ENCODE peak calls at places on chromosome 10, in four cellular contexts. U, L, G and W are unnamed samples.

GRCh38 chr10:92068900-92069299 is 145.3 kb downstream of the BTAF1 start:
- DNase-seq in U (no peak), L (no peak), G (no peak), W (no peak)

GRCh38 chr10:107809889-107810288 is 645.4 kb upstream of the SORCS1 start:
- DNase-seq in U (peak; percentile 58), L (no peak), G (no peak), W (no peak)

GRCh38 chr10:131822694-131823245 is 78.0 kb upstream of the PPP2R2D start:
- DNase-seq in G (no peak), U (no peak), L (no peak), W (no peak)

GRCh38 chr10:86139066-86139657 is 227.4 kb downstream of the GRID1 start:
- DNase-seq in U (peak; percentile 17), L (peak; percentile 71), G (no peak), W (no peak)

GRCh38 chr10:28678687-28679457 is 1.6 kb downstream of the BAMBI start:
- DNase-seq in G (no peak), L (peak; percentile 29), U (peak; percentile 25), W (no peak)

GRCh38 chr10:105597297-105597696 is 956.2 kb downstream of the SORCS3 start:
- DNase-seq in G (no peak), U (no peak), L (no peak), W (no peak)

GRCh38 chr10:80372675-80373074 is 16.1 kb downstream of the DYDC2 start:
- DNase-seq in U (no peak), G (no peak), L (no peak), W (no peak)

GRCh38 chr10:32199724-32200394 is 143.6 kb upstream of the KIF5B start:
- DNase-seq in L (no peak), G (no peak), U (no peak), W (no peak)

GRCh38 chr10:79296431-79296830 is 50.8 kb upstream of the PPIF start:
- DNase-seq in L (no peak), U (no peak), G (no peak), W (no peak)

GRCh38 chr10:67608001-67608400 is 88.0 kb downstream of the CTNNA3 start:
- DNase-seq in L (no peak), U (no peak), G (no peak), W (no peak)

GRCh38 chr10:91974960-91975359 is 51.4 kb downstream of the BTAF1 start:
- DNase-seq in L (peak; percentile 46), G (peak; percentile 5), U (peak; percentile 64), W (peak; percentile 13)

GRCh38 chr10:28135258-28135657 is 136.4 kb upstream of the ODAD2 start:
- DNase-seq in L (no peak), U (peak; percentile 33), G (no peak), W (no peak)

GRCh38 chr10:103554488-103555320 is 61.2 kb downstream of the NEURL1 start:
- DNase-seq in U (peak; percentile 58), G (no peak), L (peak; percentile 56), W (peak; percentile 7)

GRCh38 chr10:125928928-125929585 is 32.7 kb downstream of the FANK1 start:
- DNase-seq in G (no peak), L (no peak), U (no peak), W (no peak)

GRCh38 chr10:121928528-121928884 is 675 bp upstream of the ATE1 start:
- DNase-seq in U (peak; percentile 26), L (peak; percentile 55), G (no peak), W (no peak)

GRCh38 chr10:75547391-75548298 is 116.2 kb downstream of the LRMDA start:
- DNase-seq in L (no peak), G (peak; percentile 33), U (peak; percentile 85), W (no peak)

GRCh38 chr10:104483582-104483981 is 129.9 kb downstream of the CFAP58 start:
- DNase-seq in L (no peak), U (no peak), G (no peak), W (no peak)

GRCh38 chr10:132364594-132364970 is 32.4 kb upstream of the PWWP2B start:
- DNase-seq in G (no peak), U (no peak), L (no peak), W (no peak)

GRCh38 chr10:45308707-45309106 is 6.7 kb downstream of the OR13A1 start:
- DNase-seq in U (peak; percentile 50), G (peak; percentile 16), L (no peak), W (no peak)

GRCh38 chr10:8033812-8034665 is 20.4 kb upstream of the GATA3 start:
- DNase-seq in G (no peak), L (no peak), U (no peak), W (no peak)

GRCh38 chr10:18308600-18308999 is 168.4 kb downstream of the CACNB2 start:
- DNase-seq in G (no peak), L (no peak), U (no peak), W (no peak)

GRCh38 chr10:45379303-45379726 is 5.3 kb downstream of the ALOX5 start:
- DNase-seq in U (no peak), L (peak; percentile 28), G (no peak), W (no peak)

GRCh38 chr10:132765435-132765834 is 20.5 kb downstream of the NKX6-2 start:
- DNase-seq in L (no peak), G (no peak), U (no peak), W (no peak)

GRCh38 chr10:132909491-132910071 is 32.8 kb downstream of the CFAP46 start:
- DNase-seq in L (no peak), U (no peak), G (no peak), W (no peak)

DNA sequence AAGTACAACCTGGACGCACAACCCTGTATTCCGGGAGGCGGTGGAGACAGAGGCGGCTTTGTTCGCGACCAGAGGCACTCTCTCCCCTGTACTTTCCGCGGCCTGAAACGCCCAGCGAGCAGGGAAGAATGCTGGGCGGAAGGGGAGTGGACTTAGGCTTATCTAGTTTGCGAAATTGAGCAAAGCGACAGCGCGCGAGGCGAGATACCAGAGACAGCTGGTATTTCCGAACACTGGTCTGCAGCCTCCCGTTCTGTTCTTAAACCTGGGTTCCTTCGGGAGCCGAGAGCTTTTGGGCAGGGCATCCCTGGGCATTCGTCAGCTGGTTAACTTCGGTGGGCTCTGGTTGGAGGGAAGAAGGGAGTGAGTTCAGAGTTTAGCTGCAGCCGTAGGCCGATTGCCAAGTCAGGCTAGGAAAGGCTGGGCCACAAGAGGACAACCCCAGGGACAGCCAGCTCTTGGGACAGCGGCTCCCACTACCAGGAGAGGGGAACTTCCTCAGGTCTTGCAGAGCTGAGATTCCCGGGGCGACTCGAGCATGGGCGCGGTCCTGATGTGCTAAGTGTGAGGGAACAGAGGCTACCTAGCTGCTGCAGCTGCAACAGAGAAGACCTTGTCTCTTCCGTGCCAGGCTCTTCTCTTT is 3.9 kb downstream of the HMX3 start:
- DNase-seq in L (peak; percentile 56), U (peak; percentile 59), G (no peak), W (no peak)
- H2AFZ ChIP-seq in L (no peak overlapping the region), U (peak overlapping the region; percentile 69), G (no peak overlapping the region), W (no peak overlapping the region)

GRCh38 chr10:61989995-61990760 is 88.7 kb downstream of the ARID5B start:
- DNase-seq in U (no peak), G (no peak), L (no peak), W (no peak)

GRCh38 chr10:61993676-61994401 is 92.3 kb downstream of the ARID5B start:
- DNase-seq in L (peak; percentile 73), G (no peak), U (no peak), W (no peak)

GRCh38 chr10:61992683-61993629 is 91.5 kb downstream of the ARID5B start:
- DNase-seq in G (peak; percentile 42), U (peak; percentile 50), L (peak; percentile 75), W (peak; percentile 44)

GRCh38 chr10:61990761-61991135 is 89.2 kb downstream of the ARID5B start:
- DNase-seq in L (no peak), G (no peak), U (no peak), W (no peak)

GRCh38 chr10:61992059-61992460 is 90.6 kb downstream of the ARID5B start:
- DNase-seq in L (no peak), G (no peak), U (no peak), W (no peak)
- H3K9ac ChIP-seq in L (no peak overlapping the region), G (no peak overlapping the region), U (no peak overlapping the region), W (peak overlapping the region; percentile 71)

DNA sequence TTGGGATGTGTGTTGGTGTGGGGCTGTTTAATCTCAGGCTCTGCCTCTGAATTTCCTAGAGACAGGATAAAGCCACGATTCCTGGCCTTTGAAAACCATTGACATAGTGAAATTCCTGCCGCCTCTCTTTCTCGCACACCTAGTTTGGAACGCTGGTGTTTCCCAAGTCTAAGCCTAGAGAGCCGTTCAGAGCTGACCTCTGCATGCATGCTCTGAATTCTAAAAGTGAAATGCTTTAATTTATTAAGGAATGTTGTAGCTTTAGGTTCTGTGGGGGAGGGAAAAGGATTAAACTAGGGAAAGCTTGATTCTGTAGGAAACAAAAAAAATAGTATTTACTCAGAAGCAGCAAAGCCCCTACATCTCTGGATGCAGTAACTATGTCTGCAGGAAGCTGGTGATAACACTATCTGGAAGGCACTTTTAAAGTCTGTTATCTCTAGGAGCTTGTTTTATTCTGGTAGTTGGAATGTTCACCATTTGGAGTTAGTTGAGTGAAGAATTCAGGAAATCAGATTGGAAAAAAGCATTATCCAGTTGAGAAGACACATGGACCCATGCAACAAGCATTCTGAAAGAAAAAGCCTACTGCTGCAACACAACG is 27.3 kb downstream of the PFKP start:
- DNase-seq in U (no peak), G (no peak), L (peak; percentile 77), W (no peak)
- H3K4me1 ChIP-seq in U (peaks cover 55% of the 10 kb centered on the region), G (peaks cover 26% of the 10 kb centered on the region), L (peaks cover 34% of the 10 kb centered on the region), W (peaks cover 72% of the 10 kb centered on the region)

GRCh38 chr10:5841965-5842364 is 28.7 kb upstream of the GDI2 start:
- DNase-seq in G (no peak), L (no peak), U (no peak), W (no peak)

GRCh38 chr10:5840314-5841307 is 27.4 kb upstream of the GDI2 start:
- DNase-seq in U (no peak), L (no peak), G (peak; percentile 59), W (no peak)

DNA sequence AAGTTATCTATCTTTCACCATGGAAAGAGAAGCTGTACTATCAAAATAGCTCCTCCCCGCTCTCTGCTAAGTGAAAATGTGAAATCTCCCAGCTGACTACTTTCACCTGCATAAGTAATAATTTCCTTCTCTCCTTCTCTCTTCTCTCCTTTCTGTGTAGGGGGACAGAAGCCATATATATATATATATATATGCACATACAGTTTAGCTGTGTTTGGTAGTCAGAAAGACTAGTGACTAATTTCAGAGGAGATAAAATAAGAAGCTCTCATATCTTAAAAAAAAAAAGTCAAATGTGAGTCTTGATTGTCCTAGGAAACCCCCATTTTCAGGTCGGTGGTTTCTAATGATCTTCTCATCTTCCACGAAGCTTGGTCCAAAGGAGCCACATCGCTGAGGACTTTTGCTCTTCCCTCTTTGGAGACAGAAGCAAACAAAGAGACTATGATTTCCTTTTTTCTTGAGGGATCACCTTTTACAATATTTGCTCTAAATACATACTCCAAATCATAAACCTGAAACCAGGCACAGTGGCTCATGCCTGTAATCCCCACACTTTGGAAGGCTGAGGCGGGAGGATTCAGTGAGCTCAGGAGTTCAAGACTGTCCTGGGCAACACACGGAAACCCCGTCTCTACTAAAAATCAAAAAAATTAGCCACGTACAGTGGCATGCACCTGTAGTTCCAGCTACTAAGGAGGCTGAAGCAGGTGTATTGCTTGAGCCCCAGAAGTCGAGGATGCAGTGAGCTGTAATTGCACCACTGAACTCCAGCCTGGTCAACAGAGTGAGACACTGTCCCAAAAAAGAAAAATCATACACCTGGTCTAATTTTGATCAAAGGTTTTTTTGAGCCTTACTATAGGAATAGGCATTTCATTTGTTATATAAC is 30.8 kb upstream of the GDI2 start:
- DNase-seq in L (no peak), U (no peak), G (no peak), W (no peak)
- H2AFZ ChIP-seq in L (no peak overlapping the region), U (no peak overlapping the region), G (peak overlapping the region; percentile 33), W (no peak overlapping the region)